ENCODE peak calls at places on chromosome 22, in ten cellular contexts. X is GM23248, O is fibroblast of pulmonary artery, H is coronary artery, D is neuronal stem cell, Y is keratinocyte, C is suprapubic skin, F is gastrocnemius medialis, I is PC-9, Q is uterus. Z is an unnamed sample.
A peak's percentile ranks its signal among the peaks of the same experiment; 100 is the strongest.

GRCh38 chr22:29629382-29630179 is 26.1 kb downstream of the NF2 start:
- DNase-seq in F (no peak), Q (no peak), Y (no peak), X (no peak), D (no peak), C (no peak), I (no peak), H (no peak), O (no peak), Z (no peak)

GRCh38 chr22:47094861-47095330 is 332.4 kb downstream of the TBC1D22A start:
- DNase-seq in I (peak; percentile 52), C (no peak), O (no peak), X (peak; percentile 17), D (no peak), Y (no peak), H (no peak), F (no peak), Q (no peak), Z (peak; percentile 7)

GRCh38 chr22:36658900-36659299 is 44.7 kb downstream of the CACNG2 start:
- DNase-seq in H (no peak), Q (no peak), D (no peak), C (no peak), F (no peak), Y (no peak), O (no peak), X (peak; percentile 10), I (no peak), Z (no peak)

GRCh38 chr22:46328066-46328465 is 7.4 kb upstream of the TRMU start:
- DNase-seq in Q (no peak), O (no peak), F (no peak), Y (no peak), D (no peak), H (no peak), X (no peak), C (no peak), I (no peak), Z (no peak)

GRCh38 chr22:27578937-27579617 is 222.5 kb downstream of the MN1 start:
- DNase-seq in X (peak; percentile 46), Q (no peak), C (no peak), H (no peak), Y (no peak), F (no peak), I (no peak), D (no peak), O (peak; percentile 68), Z (no peak)

GRCh38 chr22:19107730-19108074 is 14.5 kb downstream of the DGCR2 start:
- DNase-seq in Q (no peak), D (no peak), Y (no peak), H (no peak), C (no peak), O (no peak), I (no peak), F (no peak), X (no peak), Z (no peak)

GRCh38 chr22:43313497-43314474 is 29.4 kb downstream of the SCUBE1 start:
- DNase-seq in O (no peak), X (no peak), H (no peak), C (no peak), I (no peak), Q (peak; percentile 85), Y (no peak), D (no peak), F (peak; percentile 72), Z (no peak)

GRCh38 chr22:48444320-48445112 is 1383.2 kb downstream of the BRD1 start:
- DNase-seq in X (no peak), O (no peak), D (no peak), H (no peak), F (no peak), I (no peak), Y (no peak), Q (no peak), C (no peak), Z (no peak)

GRCh38 chr22:46129390-46130041 is 20.8 kb upstream of the PPARA start:
- DNase-seq in I (no peak), C (no peak), H (no peak), O (no peak), X (no peak), Y (no peak), F (peak; percentile 55), D (no peak), Q (peak; percentile 55), Z (no peak)

GRCh38 chr22:29037340-29037932 is 24.2 kb downstream of the C22orf31 start:
- DNase-seq in F (no peak), Q (no peak), D (no peak), I (no peak), C (no peak), X (no peak), H (no peak), O (no peak), Y (no peak), Z (no peak)

GRCh38 chr22:47446331-47446730 is 683.9 kb downstream of the TBC1D22A start:
- DNase-seq in H (no peak), Y (no peak), C (no peak), X (no peak), O (no peak), Q (no peak), D (no peak), I (no peak), F (no peak), Z (no peak)

GRCh38 chr22:49247194-49247924 is 580.3 kb downstream of the BRD1 start:
- DNase-seq in Q (peak; percentile 4), D (no peak), F (no peak), Y (no peak), X (no peak), I (no peak), O (no peak), C (peak; percentile 45), H (no peak), Z (no peak)

GRCh38 chr22:28899199-28899853 is 16.0 kb downstream of the ZNRF3 start:
- DNase-seq in C (peak; percentile 40), X (no peak), Y (peak; percentile 66), H (no peak), I (no peak), Q (no peak), D (no peak), O (no peak), F (no peak), Z (no peak)

GRCh38 chr22:40635008-40635939 is 1.2 kb downstream of the MRTFA start:
- DNase-seq in H (no peak), F (no peak), O (peak; percentile 52), Q (peak; percentile 46), D (no peak), X (peak; percentile 64), C (no peak), Y (no peak), I (no peak), Z (no peak)
- H3K4me3 ChIP-seq in H (peak overlapping the region; percentile 98), F (peak overlapping the region; percentile 74), O (peak overlapping the region; percentile 74), Q (peak overlapping the region; percentile 53), D (peak overlapping the region; percentile 62), X (peak overlapping the region; percentile 78), C (peak overlapping the region; percentile 100), Y (peak overlapping the region; percentile 85), I (peak overlapping the region; percentile 85), Z (peak overlapping the region; percentile 77)

DNA sequence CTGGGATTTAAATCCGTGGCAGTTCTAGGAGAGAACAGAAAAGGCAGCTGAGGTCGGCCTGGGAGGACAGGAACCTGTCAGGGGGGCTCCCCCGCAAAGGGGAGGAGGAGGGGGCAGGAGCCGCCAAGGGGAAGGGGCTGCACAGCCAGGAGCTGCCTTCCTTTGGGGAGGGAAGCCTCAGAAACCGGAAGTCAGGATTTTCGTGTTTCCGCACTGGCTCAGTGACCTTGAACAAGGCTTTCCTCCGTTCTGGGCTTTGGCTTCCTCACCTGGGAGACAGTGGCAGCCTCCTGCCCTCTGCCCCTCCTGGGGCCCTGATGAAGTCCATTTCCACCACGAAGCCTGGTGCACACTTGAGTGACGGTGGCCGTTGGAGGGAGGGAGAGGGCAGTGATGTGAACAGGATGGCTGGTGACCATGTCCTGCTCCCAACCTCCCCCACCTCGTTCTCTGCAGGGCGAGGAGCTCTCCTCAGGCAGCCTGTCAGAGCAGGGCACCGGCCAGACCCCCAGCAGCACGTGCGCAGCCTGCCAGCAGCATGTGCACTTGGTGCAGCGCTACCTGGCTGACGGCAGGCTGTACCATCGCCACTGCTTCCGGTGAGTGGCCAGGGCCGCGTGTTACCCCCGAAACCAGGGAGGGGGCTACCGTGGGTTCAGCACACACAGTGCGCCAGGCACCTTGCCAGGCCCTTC is 12.6 kb downstream of the MICALL1 start:
- DNase-seq in H (no peak), Q (no peak), C (no peak), I (no peak), F (no peak), Y (no peak), D (no peak), O (no peak), X (no peak), Z (no peak)
- H3K4me3 ChIP-seq in H (no peak overlapping the region), Q (no peak overlapping the region), C (no peak overlapping the region), I (no peak overlapping the region), F (no peak overlapping the region), Y (no peak overlapping the region), D (no peak overlapping the region), O (no peak overlapping the region), X (no peak overlapping the region), Z (no peak overlapping the region)

DNA sequence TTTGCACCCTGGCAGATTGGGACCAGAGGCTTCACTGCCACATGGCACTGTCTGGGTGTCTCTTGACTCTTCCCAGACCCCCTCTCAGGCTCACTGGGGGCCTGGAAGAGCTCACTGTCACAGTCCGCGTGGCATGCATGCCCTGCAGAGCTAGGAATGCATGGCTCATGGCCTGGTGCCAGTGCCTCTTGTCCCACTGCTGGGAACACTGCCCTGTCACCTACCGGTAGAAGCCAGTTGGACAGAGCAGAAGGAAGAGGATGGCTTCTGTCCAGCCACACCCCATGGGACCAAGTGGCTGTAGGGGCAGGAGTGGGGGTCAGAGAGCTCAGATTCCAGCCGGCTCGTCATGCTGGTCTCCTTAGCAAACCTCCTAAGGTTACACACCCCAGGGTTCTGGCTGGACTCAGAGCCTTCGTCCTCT is 29.7 kb downstream of the MB start:
- DNase-seq in O (no peak), Y (no peak), X (peak; percentile 15), D (no peak), C (no peak), I (peak; percentile 96), H (no peak), Q (no peak), F (peak; percentile 100), Z (no peak)
- H3K4me3 ChIP-seq in O (no peak overlapping the region), Y (no peak overlapping the region), X (no peak overlapping the region), D (no peak overlapping the region), C (no peak overlapping the region), I (peak overlapping the region; percentile 62), H (no peak overlapping the region), Q (no peak overlapping the region), F (no peak overlapping the region), Z (no peak overlapping the region)

GRCh38 chr22:32801436-32802290 is at the start of gene TIMP3:
- DNase-seq in F (peak; percentile 75), Q (peak; percentile 94), H (peak; percentile 87), I (peak; percentile 78), X (peak; percentile 93), O (peak; percentile 61), Y (no peak), C (peak; percentile 92), D (peak; percentile 69), Z (peak; percentile 72)

GRCh38 chr22:32804036-32804435 is 2.5 kb downstream of the TIMP3 start:
- DNase-seq in I (no peak), Q (no peak), H (no peak), X (peak; percentile 90), F (no peak), O (peak; percentile 46), Y (no peak), C (no peak), D (no peak), Z (peak; percentile 75)

GRCh38 chr22:32801001-32801435 is 487 bp upstream of the TIMP3 start:
- DNase-seq in H (no peak), X (peak; percentile 48), I (no peak), F (no peak), O (no peak), D (no peak), Y (no peak), C (no peak), Q (no peak), Z (no peak)

GRCh38 chr22:32803020-32803758 is 1.7 kb downstream of the TIMP3 start:
- DNase-seq in D (no peak), C (no peak), F (no peak), Y (peak; percentile 38), Q (peak; percentile 54), X (peak; percentile 89), O (no peak), H (no peak), I (peak; percentile 69), Z (no peak)

GRCh38 chr22:32802291-32802826 is 854 bp downstream of the TIMP3 start:
- DNase-seq in D (no peak), H (no peak), Y (no peak), I (no peak), O (peak; percentile 30), F (no peak), X (peak; percentile 59), Q (no peak), C (no peak), Z (no peak)
- H3K4me3 ChIP-seq in D (peak overlapping the region; percentile 31), H (peak overlapping the region; percentile 94), Y (peak overlapping the region; percentile 79), I (peak overlapping the region; percentile 99), O (peak overlapping the region; percentile 59), F (peak overlapping the region; percentile 68), X (peak overlapping the region; percentile 96), Q (peak overlapping the region; percentile 86), C (peak overlapping the region; percentile 80), Z (peak overlapping the region; percentile 85)

Z was measured in brain microvascular endothelial cell.